ENCODE peak calls at places on chromosomes 2 and 18, in four cellular contexts. V, X, Z and N are unnamed samples.

GRCh38 chr2:120226296-120226695 is 3.1 kb upstream of the TMEM185B start:
- DNase-seq in V (no peak), X (no peak), Z (no peak), N (no peak)

GRCh38 chr2:9813312-9814128 is 29.8 kb upstream of the TAF1B start:
- DNase-seq in V (peak; percentile 63), X (peak; percentile 23), Z (peak; percentile 86), N (peak; percentile 74)

GRCh38 chr2:219578811-219579210 is 6.7 kb downstream of the INHA start:
- DNase-seq in V (peak; percentile 76), X (peak; percentile 54), Z (no peak), N (peak; percentile 97)

GRCh38 chr2:38643021-38643671 is 22.8 kb upstream of the GALM start:
- DNase-seq in V (no peak), X (no peak), Z (no peak), N (no peak)

GRCh38 chr2:72146357-72147302 is 1.0 kb downstream of the CYP26B1 start:
- DNase-seq in V (no peak), X (no peak), Z (no peak), N (no peak)

GRCh38 chr2:8676915-8677645 is 4.8 kb upstream of the ID2 start:
- DNase-seq in V (peak; percentile 24), X (no peak), Z (no peak), N (no peak)

GRCh38 chr2:154827286-154827685 is 128.8 kb downstream of the KCNJ3 start:
- DNase-seq in V (no peak), X (no peak), Z (no peak), N (no peak)

GRCh38 chr18:78642561-78643398 is 336.8 kb upstream of the SALL3 start:
- DNase-seq in V (no peak), X (no peak), Z (no peak), N (no peak)

GRCh38 chr18:80198391-80198790 is 48.9 kb downstream of the PARD6G start:
- DNase-seq in V (no peak), X (no peak), Z (no peak), N (no peak)

GRCh38 chr18:22544626-22545025 is 126.9 kb upstream of the CTAGE1 start:
- DNase-seq in V (no peak), X (no peak), Z (no peak), N (no peak)

GRCh38 chr2:212736327-212736726 is 197.7 kb upstream of the ERBB4 start:
- DNase-seq in V (no peak), X (no peak), Z (no peak), N (no peak)

GRCh38 chr2:235533203-235533602 is 39.4 kb downstream of the AGAP1 start:
- DNase-seq in V (no peak), X (no peak), Z (no peak), N (no peak)

GRCh38 chr18:3653263-3653858 is 203.4 kb downstream of the TGIF1 start:
- DNase-seq in V (peak; percentile 40), X (peak; percentile 46), Z (no peak), N (no peak)

GRCh38 chr18:74286106-74286856 is 5.5 kb downstream of the CYB5A start:
- DNase-seq in V (peak; percentile 14), X (peak; percentile 54), Z (no peak), N (peak; percentile 31)

GRCh38 chr2:227411990-227412350 is 24.2 kb upstream of the SCYGR1 start:
- DNase-seq in V (no peak), X (no peak), Z (no peak), N (no peak)

GRCh38 chr2:230018153-230018552 is 50.6 kb downstream of the SLC16A14 start:
- DNase-seq in V (peak; percentile 86), X (peak; percentile 34), Z (no peak), N (peak; percentile 19)

GRCh38 chr2:37713258-37713700 is 41.8 kb upstream of the CDC42EP3 start:
- DNase-seq in V (peak; percentile 89), X (no peak), Z (no peak), N (peak; percentile 46)

GRCh38 chr2:175605599-175605988 is 396.5 kb downstream of the LNPK start:
- DNase-seq in V (no peak), X (no peak), Z (no peak), N (no peak)

GRCh38 chr2:41136966-41137494 is 685.1 kb upstream of the SLC8A1 start:
- DNase-seq in V (peak; percentile 10), X (no peak), Z (no peak), N (peak; percentile 71)

GRCh38 chr2:180291552-180292421 is 284.7 kb upstream of the CWC22 start:
- DNase-seq in V (no peak), X (peak; percentile 50), Z (no peak), N (peak; percentile 39)

GRCh38 chr18:47250415-47251046 is 929 bp downstream of the SKOR2 start:
- DNase-seq in V (no peak), X (no peak), Z (no peak), N (no peak)

DNA sequence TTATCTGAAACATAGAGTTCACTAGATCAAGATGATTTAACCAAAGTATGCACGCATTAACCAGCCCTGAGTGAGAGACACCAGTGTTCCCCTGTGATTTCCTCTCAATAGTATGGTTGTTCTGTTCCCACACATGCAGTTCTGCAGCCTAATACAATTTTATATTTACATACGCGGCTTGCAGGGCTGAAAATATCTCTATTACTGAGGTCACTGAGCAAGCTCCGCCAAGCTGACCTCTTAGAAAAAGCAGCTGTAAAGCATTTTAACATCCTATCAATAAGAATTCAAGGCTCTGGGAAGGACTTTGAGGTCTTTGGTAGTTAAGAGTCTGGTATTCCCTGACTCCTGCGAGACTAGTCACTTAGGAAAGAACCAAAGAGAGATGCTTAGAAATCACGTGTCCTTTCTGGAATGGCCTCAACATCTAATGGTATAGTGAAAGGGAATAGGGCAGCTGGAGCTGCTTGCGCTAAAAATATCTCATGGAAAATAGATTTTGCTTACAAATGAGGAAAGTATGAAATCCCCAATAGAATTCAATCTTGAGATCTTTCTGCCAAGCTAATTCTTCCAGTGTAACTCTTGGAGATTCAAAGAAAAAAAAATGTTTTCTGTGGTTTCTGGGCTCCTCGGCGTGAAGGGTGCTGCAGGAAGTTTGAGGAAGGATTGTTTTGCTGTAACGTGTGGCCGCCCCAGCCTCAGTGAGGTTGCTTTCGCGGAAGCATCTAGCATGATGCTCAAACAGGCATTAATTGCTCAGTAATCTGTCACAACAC is 59.2 kb downstream of the DOCK10 start:
- DNase-seq in V (peak; percentile 89), X (no peak), Z (no peak), N (no peak)
- H3K4me2 ChIP-seq in V (peak overlapping the region; percentile 74), X (no peak overlapping the region), Z (no peak overlapping the region), N (no peak overlapping the region)

DNA sequence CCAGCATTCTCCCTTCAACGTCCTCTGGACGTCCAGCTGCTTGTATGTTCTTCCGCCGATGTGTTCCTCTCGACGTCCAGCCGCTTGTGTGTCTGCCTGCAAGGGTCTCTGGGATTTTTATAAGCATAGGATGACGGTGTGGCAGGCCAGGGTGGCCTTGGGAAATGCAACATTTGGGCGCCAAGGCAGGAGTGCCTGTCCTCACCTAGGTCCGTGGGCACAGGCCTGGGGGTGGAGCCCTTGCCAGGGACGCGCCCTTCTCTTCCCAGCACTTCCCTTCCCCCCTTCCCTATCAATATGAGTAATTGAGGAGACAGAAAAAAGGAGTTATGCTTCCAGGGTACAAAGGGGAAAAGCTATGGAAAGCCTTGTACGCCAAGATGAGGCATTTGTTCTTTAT is 6.4 kb downstream of the NLRC4 start:
- DNase-seq in V (no peak), X (no peak), Z (no peak), N (no peak)
- H3K4me2 ChIP-seq in V (no peak overlapping the region), X (no peak overlapping the region), Z (no peak overlapping the region), N (no peak overlapping the region)

GRCh38 chr2:4381049-4381448 is 677.7 kb downstream of the DCDC2C start:
- DNase-seq in V (no peak), X (no peak), Z (no peak), N (no peak)
- H3K4me2 ChIP-seq in V (no peak overlapping the region), X (no peak overlapping the region), Z (no peak overlapping the region), N (no peak overlapping the region)

GRCh38 chr2:137823196-137823595 is 141.1 kb upstream of the HNMT start:
- DNase-seq in V (no peak), X (no peak), Z (no peak), N (no peak)

GRCh38 chr2:137828624-137829023 is 135.6 kb upstream of the HNMT start:
- DNase-seq in V (no peak), X (no peak), Z (no peak), N (no peak)

GRCh38 chr2:137824501-137824900 is 139.8 kb upstream of the HNMT start:
- DNase-seq in V (no peak), X (no peak), Z (no peak), N (no peak)

GRCh38 chr2:137829251-137829650 is 135.0 kb upstream of the HNMT start:
- DNase-seq in V (no peak), X (no peak), Z (no peak), N (no peak)

DNA sequence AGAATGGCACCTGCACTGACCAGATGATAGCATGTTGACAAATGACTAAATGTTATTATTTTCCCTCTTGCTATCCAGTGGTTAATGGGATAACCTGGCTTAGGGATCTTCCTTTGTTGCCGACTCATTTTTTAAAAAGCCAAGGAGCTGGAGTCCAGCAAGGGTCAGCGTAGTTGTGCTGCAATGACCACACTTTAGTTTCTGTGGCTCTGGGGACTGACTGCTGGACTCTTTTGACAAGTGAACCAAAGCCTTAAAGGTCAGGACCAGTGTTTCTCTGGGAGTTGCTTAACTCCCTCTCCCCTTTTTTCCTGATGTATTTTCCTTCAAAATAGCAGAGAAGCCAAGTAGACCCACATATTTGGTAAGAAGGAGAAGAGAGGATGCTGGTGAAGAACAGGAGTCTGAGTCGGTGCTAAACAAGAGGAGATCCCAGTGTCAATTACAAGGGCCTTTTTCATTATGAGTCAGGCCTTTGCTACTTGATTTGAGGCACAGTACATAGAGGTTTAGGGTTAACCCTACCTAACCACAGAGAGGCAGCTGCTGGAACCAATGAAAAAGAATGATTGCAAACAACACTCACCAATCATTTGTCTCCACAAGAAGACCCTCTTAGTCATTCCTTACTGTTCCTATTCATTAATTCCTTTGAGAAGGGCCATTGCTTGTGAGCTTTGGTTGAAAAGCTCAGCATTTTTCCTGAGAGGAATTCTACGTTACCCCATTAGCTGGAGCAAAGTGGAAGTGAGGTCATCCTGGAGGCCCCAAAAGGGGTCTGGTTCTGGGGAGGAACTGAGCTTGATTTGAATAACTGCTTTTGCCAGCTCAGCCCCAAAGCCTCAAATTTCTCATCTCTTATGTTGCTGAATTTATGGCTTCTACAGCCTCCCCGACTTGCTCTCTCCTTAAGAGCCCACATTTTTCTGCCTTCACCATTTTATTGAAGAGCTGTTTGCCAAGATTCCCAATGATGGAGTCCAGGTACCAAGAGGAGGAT is 137.6 kb upstream of the HNMT start:
- DNase-seq in V (no peak), X (no peak), Z (no peak), N (no peak)
- H3K4me2 ChIP-seq in V (no peak overlapping the region), X (no peak overlapping the region), Z (no peak overlapping the region), N (no peak overlapping the region)

DNA sequence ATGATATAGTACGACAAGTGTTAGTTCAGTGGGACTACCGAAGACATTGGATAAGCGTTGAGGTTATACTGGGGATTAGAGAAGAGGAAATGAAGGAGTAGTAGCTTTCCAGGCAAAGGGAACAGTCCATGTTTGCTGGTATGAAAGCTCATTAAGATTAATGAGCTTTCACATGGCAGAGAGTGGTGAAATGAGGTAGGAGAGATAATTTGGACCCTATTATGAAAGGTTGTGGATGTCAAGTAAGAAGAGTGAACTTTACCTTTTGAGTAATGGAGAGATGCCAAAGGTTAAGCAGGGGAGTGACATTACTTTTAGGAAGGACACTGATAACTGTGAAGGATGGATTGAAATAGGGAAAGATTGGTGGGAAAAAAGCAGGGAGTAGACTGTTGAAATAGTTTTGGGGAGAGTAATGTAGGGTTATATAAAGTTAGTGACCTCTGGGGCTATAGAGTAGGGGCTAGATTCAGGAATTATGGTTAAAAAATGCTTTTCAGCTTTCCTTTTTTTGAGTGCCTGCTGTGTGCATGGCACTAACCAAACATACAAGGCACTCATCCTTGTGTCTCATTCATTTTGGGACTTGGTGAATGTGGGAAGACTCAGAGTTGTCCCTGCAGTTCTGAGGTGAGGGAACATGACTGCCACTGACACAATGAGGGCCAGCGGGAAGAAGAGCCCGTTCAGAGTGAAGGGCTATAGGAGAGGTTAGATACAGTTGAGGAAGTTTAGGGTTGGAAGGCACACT is 87.2 kb upstream of the STON1 start:
- DNase-seq in V (no peak), X (no peak), Z (no peak), N (no peak)
- H3K4me2 ChIP-seq in V (no peak overlapping the region), X (no peak overlapping the region), Z (no peak overlapping the region), N (no peak overlapping the region)